ENCODE peak calls at places on chromosomes 1 and 21, in eight cellular contexts. L is uterus, P is upper lobe of left lung, M is HCT116, N is transverse colon, R is adrenal gland, H is IMR-90, D is esophagus muscularis mucosa. U is an unnamed sample.

GRCh38 chr1:160207118-160207650 is 2.0 kb downstream of the PEA15 start:
- DNase-seq in L (no peak), P (no peak), M (no peak), N (no peak), R (no peak), H (no peak), D (no peak), U (no peak)

GRCh38 chr1:12005488-12006166 is 13.7 kb upstream of the MIIP start:
- DNase-seq in L (no peak), P (no peak), M (no peak), N (no peak), R (no peak), H (no peak), D (no peak), U (no peak)

GRCh38 chr1:84789014-84789413 is 98.8 kb upstream of the SSX2IP start:
- DNase-seq in L (no peak), P (no peak), M (no peak), N (no peak), R (no peak), H (no peak), D (no peak), U (no peak)

GRCh38 chr1:10604966-10605365 is 130.2 kb downstream of the PEX14 start:
- DNase-seq in L (no peak), P (no peak), M (no peak), N (no peak), R (no peak), H (no peak), D (no peak), U (no peak)

GRCh38 chr1:196317535-196318522 is 290.4 kb downstream of the KCNT2 start:
- DNase-seq in L (no peak), P (no peak), M (peak; percentile 32), N (no peak), R (peak; percentile 19), H (peak; percentile 54), D (no peak), U (no peak)

GRCh38 chr1:185957441-185958363 is 223.5 kb downstream of the HMCN1 start:
- DNase-seq in L (no peak), P (no peak), M (no peak), N (no peak), R (no peak), H (no peak), D (no peak), U (no peak)

GRCh38 chr21:42195378-42196031 is 23.4 kb upstream of the ABCG1 start:
- DNase-seq in L (no peak), P (peak; percentile 62), M (no peak), N (peak; percentile 44), R (peak; percentile 54), H (peak; percentile 55), D (peak; percentile 87), U (no peak)

GRCh38 chr1:222711319-222712252 is 705 bp downstream of the AIDA start:
- DNase-seq in L (peak; percentile 51), P (peak; percentile 80), M (peak; percentile 37), N (peak; percentile 66), R (peak; percentile 56), H (peak; percentile 57), D (no peak), U (peak; percentile 1)

GRCh38 chr1:2451744-2452582 is 24.1 kb upstream of the PLCH2 start:
- DNase-seq in L (no peak), P (no peak), M (no peak), N (no peak), R (no peak), H (peak; percentile 94), D (no peak), U (no peak)

GRCh38 chr1:151952811-151953210 is 40.8 kb downstream of the S100A10 start:
- DNase-seq in L (no peak), P (no peak), M (no peak), N (no peak), R (no peak), H (no peak), D (no peak), U (no peak)

GRCh38 chr1:36342426-36343185 is 19.2 kb upstream of the EVA1B start:
- DNase-seq in L (peak; percentile 40), P (no peak), M (no peak), N (peak; percentile 65), R (peak; percentile 68), H (peak; percentile 67), D (no peak), U (no peak)

GRCh38 chr1:19310061-19310460 is 1.9 kb downstream of the AKR7A2 start:
- DNase-seq in L (no peak), P (no peak), M (no peak), N (no peak), R (peak; percentile 9), H (no peak), D (no peak), U (no peak)

DNA sequence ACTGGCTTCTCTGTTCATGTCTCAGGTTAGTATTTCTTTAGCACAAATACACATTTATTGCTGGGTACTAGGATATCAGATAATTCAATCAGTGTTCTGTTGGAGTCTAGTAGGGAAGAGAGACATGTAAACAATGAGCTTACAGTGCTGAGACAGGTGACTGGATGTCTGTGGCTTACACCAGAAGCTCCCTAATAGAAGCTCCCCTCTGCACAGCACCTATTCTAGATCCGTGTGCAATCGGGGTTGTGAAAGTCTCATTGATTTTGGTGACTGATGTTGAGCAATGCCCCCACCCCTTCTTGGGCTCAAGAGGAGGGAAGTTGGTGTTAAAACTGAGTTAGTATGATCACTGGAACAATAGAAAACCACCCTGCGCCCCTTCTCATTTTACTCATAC is 279.2 kb downstream of the RPS6KC1 start:
- DNase-seq in L (no peak), P (no peak), M (no peak), N (no peak), R (no peak), H (no peak), D (no peak), U (no peak)
- H3K27ac ChIP-seq in L (no peak overlapping the region), P (no peak overlapping the region), M (no peak overlapping the region), N (no peak overlapping the region), R (no peak overlapping the region), H (no peak overlapping the region), D (no peak overlapping the region), U (no peak overlapping the region)

DNA sequence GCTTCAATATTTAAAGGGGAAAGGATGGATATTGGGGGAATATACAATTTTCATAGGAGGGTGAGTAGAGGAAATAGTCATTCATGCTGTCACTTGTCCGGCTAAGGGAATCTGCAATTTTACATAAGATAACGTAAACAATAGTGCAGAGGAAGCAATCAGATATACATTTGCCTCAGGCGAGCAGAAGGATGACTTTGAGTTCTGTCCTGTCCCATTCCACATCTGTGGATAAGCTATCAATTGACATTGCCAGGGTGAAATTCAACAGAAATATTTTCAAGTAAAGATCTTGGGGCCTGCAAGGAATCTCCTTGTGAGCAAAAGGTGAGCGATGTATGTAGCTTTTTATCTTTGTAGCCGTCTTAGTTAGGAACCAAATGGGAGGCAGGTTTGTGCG is 32.6 kb downstream of the EVA1C start:
- DNase-seq in L (no peak), P (no peak), M (no peak), N (no peak), R (no peak), H (no peak), D (no peak), U (no peak)
- TF ChIP-seq POLR2A in L (no peak), P (no peak), M (no peak), N (no peak), R (no peak), H (no peak), D (no peak), U (no peak)

GRCh38 chr1:171610385-171610784 is 11.7 kb upstream of the MYOCOS start:
- DNase-seq in L (no peak), P (no peak), M (no peak), N (no peak), R (no peak), H (peak; percentile 37), D (no peak), U (no peak)

GRCh38 chr1:171611306-171611705 is 10.7 kb upstream of the MYOCOS start:
- DNase-seq in L (no peak), P (no peak), M (no peak), N (no peak), R (no peak), H (peak; percentile 38), D (no peak), U (no peak)

GRCh38 chr1:171600852-171601251 is 21.2 kb upstream of the MYOCOS start:
- DNase-seq in L (no peak), P (peak; percentile 30), M (no peak), N (no peak), R (no peak), H (no peak), D (no peak), U (no peak)

GRCh38 chr1:171606402-171606941 is 15.6 kb upstream of the MYOCOS start:
- DNase-seq in L (no peak), P (peak; percentile 11), M (no peak), N (no peak), R (no peak), H (no peak), D (no peak), U (no peak)
- H3K27ac ChIP-seq in L (no peak overlapping the region), P (no peak overlapping the region), M (no peak overlapping the region), N (no peak overlapping the region), R (no peak overlapping the region), H (no peak overlapping the region), D (no peak overlapping the region), U (no peak overlapping the region)

GRCh38 chr1:27233677-27234053 is 767 bp upstream of the WDTC1 start:
- DNase-seq in L (peak; percentile 24), P (no peak), M (no peak), N (peak; percentile 8), R (peak; percentile 34), H (no peak), D (no peak), U (no peak)

GRCh38 chr1:27238032-27238431 is 3.6 kb downstream of the WDTC1 start:
- DNase-seq in L (no peak), P (no peak), M (no peak), N (no peak), R (no peak), H (no peak), D (no peak), U (no peak)

GRCh38 chr1:27237112-27237511 is 2.7 kb downstream of the WDTC1 start:
- DNase-seq in L (no peak), P (no peak), M (no peak), N (no peak), R (no peak), H (no peak), D (no peak), U (no peak)

GRCh38 chr1:27235827-27236226 is 1.4 kb downstream of the WDTC1 start:
- DNase-seq in L (no peak), P (no peak), M (no peak), N (no peak), R (no peak), H (peak; percentile 20), D (no peak), U (no peak)

DNA sequence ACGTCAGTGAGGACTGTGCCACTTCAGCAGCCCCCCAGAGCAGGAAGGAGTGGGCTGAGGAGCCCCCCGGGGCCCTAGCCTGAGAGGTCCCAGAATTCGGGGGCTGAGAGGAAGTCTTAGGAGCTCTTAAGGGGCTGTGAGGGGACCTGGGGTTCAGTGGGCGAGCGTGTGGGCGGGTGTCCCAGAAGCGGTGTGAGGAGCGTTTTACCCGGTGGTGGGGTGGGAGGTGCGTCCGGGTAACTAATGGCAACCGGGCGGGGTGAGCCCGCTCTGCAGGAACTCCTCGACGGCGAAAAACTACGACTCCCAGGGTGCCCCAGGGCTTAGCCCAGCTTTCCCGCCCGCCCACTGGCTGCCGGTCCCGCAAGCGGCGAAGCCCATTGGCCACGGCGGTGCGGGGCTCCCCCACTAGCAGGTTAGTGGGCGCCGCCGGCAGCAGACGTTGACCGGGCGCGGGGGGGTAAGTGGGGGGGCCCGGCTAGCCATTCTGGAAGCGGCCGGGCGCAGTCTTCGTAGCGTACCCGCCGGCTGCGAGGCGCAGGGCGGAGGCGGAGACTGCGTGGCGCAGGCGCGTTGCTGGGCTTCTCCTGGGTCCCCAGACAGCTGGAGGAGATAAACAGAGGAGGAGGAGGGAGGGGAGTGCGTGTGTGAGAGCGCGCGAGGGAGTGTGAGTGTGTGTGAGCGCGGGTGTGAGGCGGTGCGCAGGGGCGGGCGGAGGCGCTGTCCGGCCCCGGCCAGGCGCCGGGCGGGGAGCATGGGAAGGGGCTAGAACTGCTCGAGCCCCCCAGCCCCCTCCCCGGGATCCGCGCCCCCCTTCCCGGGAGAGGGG is at the start of gene WDTC1:
- DNase-seq in L (peak; percentile 97), P (peak; percentile 99), M (peak; percentile 90), N (peak; percentile 98), R (peak; percentile 98), H (peak; percentile 95), D (peak; percentile 98), U (peak; percentile 87)
- TF ChIP-seq POLR2A in L (peak; percentile 83), P (no peak), M (no peak), N (peak; percentile 73), R (peak; percentile 86), H (peak; percentile 35), D (peak; percentile 21), U (no peak)